ENCODE peak calls at places on chromosomes 11 and 22, in nine cellular contexts. One of them, this sample, is unnamed.
A peak's percentile ranks its signal among the peaks of the same experiment; 100 is the strongest.

GRCh38 chr11:6328321-6328720 is 8.0 kb upstream of the CAVIN3 start:
- DNase-seq in NCI-H774: no peak
- DNase-seq in SJSA1: no peak
- DNase-seq in A549: no peak
- DNase-seq in HT1080: no peak
- DNase-seq in CD4-positive, alpha-beta T cell: no peak
- DNase-seq in hippocampal formation: no peak
- DNase-seq in C1 segment of cervical spinal cord: no peak
- DNase-seq in GM19239: no peak
- DNase-seq in this sample: no peak

GRCh38 chr11:122344281-122344680 is 228.3 kb upstream of the BLID start:
- DNase-seq in SJSA1: no peak
- DNase-seq in CD4-positive, alpha-beta T cell: no peak
- DNase-seq in HT1080: peak; percentile 2
- DNase-seq in C1 segment of cervical spinal cord: no peak
- DNase-seq in GM19239: no peak
- DNase-seq in A549: no peak
- DNase-seq in NCI-H774: no peak
- DNase-seq in hippocampal formation: no peak
- DNase-seq in this sample: no peak

GRCh38 chr22:17724678-17725464 is 49.4 kb downstream of the BID start:
- DNase-seq in NCI-H774: no peak
- DNase-seq in CD4-positive, alpha-beta T cell: no peak
- DNase-seq in SJSA1: peak; percentile 18
- DNase-seq in hippocampal formation: no peak
- DNase-seq in HT1080: no peak
- DNase-seq in C1 segment of cervical spinal cord: no peak
- DNase-seq in A549: no peak
- DNase-seq in GM19239: no peak
- DNase-seq in this sample: no peak

GRCh38 chr11:124174001-124174400 is 9.1 kb upstream of the OR10D3 start:
- DNase-seq in A549: peak; percentile 58
- DNase-seq in CD4-positive, alpha-beta T cell: no peak
- DNase-seq in HT1080: peak; percentile 73
- DNase-seq in C1 segment of cervical spinal cord: no peak
- DNase-seq in SJSA1: peak; percentile 48
- DNase-seq in GM19239: no peak
- DNase-seq in NCI-H774: peak; percentile 97
- DNase-seq in hippocampal formation: no peak
- DNase-seq in this sample: no peak

GRCh38 chr11:71562120-71562519 is 3.2 kb upstream of the KRTAP5-10 start:
- DNase-seq in NCI-H774: no peak
- DNase-seq in GM19239: no peak
- DNase-seq in CD4-positive, alpha-beta T cell: no peak
- DNase-seq in hippocampal formation: no peak
- DNase-seq in SJSA1: no peak
- DNase-seq in C1 segment of cervical spinal cord: no peak
- DNase-seq in HT1080: no peak
- DNase-seq in A549: no peak
- DNase-seq in this sample: no peak

GRCh38 chr11:66070604-66071325 is 693 bp downstream of the PACS1 start:
- DNase-seq in C1 segment of cervical spinal cord: no peak
- DNase-seq in HT1080: no peak
- DNase-seq in NCI-H774: no peak
- DNase-seq in GM19239: no peak
- DNase-seq in CD4-positive, alpha-beta T cell: no peak
- DNase-seq in A549: no peak
- DNase-seq in hippocampal formation: peak; percentile 15
- DNase-seq in SJSA1: peak; percentile 50
- DNase-seq in this sample: peak; percentile 31

GRCh38 chr22:22023581-22024137 is 41.1 kb upstream of the TOP3B start:
- DNase-seq in hippocampal formation: no peak
- DNase-seq in CD4-positive, alpha-beta T cell: no peak
- DNase-seq in A549: no peak
- DNase-seq in HT1080: peak; percentile 69
- DNase-seq in NCI-H774: no peak
- DNase-seq in GM19239: no peak
- DNase-seq in C1 segment of cervical spinal cord: no peak
- DNase-seq in SJSA1: no peak
- DNase-seq in this sample: no peak

GRCh38 chr22:18070556-18071306 is 7.1 kb upstream of the PEX26 start:
- DNase-seq in HT1080: no peak
- DNase-seq in SJSA1: no peak
- DNase-seq in A549: no peak
- DNase-seq in CD4-positive, alpha-beta T cell: no peak
- DNase-seq in C1 segment of cervical spinal cord: no peak
- DNase-seq in NCI-H774: no peak
- DNase-seq in hippocampal formation: no peak
- DNase-seq in GM19239: no peak
- DNase-seq in this sample: no peak

GRCh38 chr11:122176651-122177050 is 60.6 kb upstream of the BLID start:
- DNase-seq in CD4-positive, alpha-beta T cell: no peak
- DNase-seq in C1 segment of cervical spinal cord: no peak
- DNase-seq in HT1080: no peak
- DNase-seq in GM19239: no peak
- DNase-seq in NCI-H774: no peak
- DNase-seq in hippocampal formation: no peak
- DNase-seq in A549: no peak
- DNase-seq in SJSA1: no peak
- DNase-seq in this sample: no peak

GRCh38 chr11:134753805-134754130 is 341.7 kb upstream of the B3GAT1 start:
- DNase-seq in A549: no peak
- DNase-seq in GM19239: no peak
- DNase-seq in NCI-H774: no peak
- DNase-seq in hippocampal formation: no peak
- DNase-seq in CD4-positive, alpha-beta T cell: no peak
- DNase-seq in SJSA1: no peak
- DNase-seq in C1 segment of cervical spinal cord: no peak
- DNase-seq in HT1080: no peak
- DNase-seq in this sample: no peak

GRCh38 chr22:17097701-17098100 is 12.9 kb downstream of the IL17RA start:
- DNase-seq in NCI-H774: no peak
- DNase-seq in A549: no peak
- DNase-seq in C1 segment of cervical spinal cord: no peak
- DNase-seq in HT1080: no peak
- DNase-seq in GM19239: no peak
- DNase-seq in SJSA1: no peak
- DNase-seq in hippocampal formation: no peak
- DNase-seq in CD4-positive, alpha-beta T cell: no peak
- DNase-seq in this sample: no peak

GRCh38 chr11:27838674-27839073 is 138.4 kb upstream of the BDNF start:
- DNase-seq in SJSA1: no peak
- DNase-seq in C1 segment of cervical spinal cord: no peak
- DNase-seq in NCI-H774: no peak
- DNase-seq in HT1080: no peak
- DNase-seq in CD4-positive, alpha-beta T cell: no peak
- DNase-seq in GM19239: no peak
- DNase-seq in A549: no peak
- DNase-seq in hippocampal formation: no peak
- DNase-seq in this sample: no peak

GRCh38 chr11:122317337-122317736 is 201.3 kb upstream of the BLID start:
- DNase-seq in NCI-H774: no peak
- DNase-seq in HT1080: no peak
- DNase-seq in A549: no peak
- DNase-seq in CD4-positive, alpha-beta T cell: no peak
- DNase-seq in C1 segment of cervical spinal cord: no peak
- DNase-seq in hippocampal formation: no peak
- DNase-seq in GM19239: no peak
- DNase-seq in SJSA1: no peak
- DNase-seq in this sample: no peak

GRCh38 chr22:36860017-36860416 is 789 bp upstream of the NCF4 start:
- DNase-seq in NCI-H774: no peak
- DNase-seq in HT1080: no peak
- DNase-seq in CD4-positive, alpha-beta T cell: no peak
- DNase-seq in A549: no peak
- DNase-seq in C1 segment of cervical spinal cord: no peak
- DNase-seq in GM19239: no peak
- DNase-seq in SJSA1: no peak
- DNase-seq in hippocampal formation: no peak
- DNase-seq in this sample: no peak

GRCh38 chr11:64241175-64241429 is 207 bp downstream of the FKBP2 start:
- DNase-seq in NCI-H774: no peak
- DNase-seq in HT1080: no peak
- DNase-seq in A549: peak; percentile 99
- DNase-seq in SJSA1: no peak
- DNase-seq in C1 segment of cervical spinal cord: no peak
- DNase-seq in CD4-positive, alpha-beta T cell: no peak
- DNase-seq in GM19239: peak; percentile 76
- DNase-seq in hippocampal formation: no peak
- DNase-seq in this sample: no peak

GRCh38 chr11:38274031-38274430 is 1676.0 kb upstream of the RAG2 start:
- DNase-seq in HT1080: no peak
- DNase-seq in A549: no peak
- DNase-seq in NCI-H774: no peak
- DNase-seq in GM19239: no peak
- DNase-seq in SJSA1: no peak
- DNase-seq in hippocampal formation: no peak
- DNase-seq in CD4-positive, alpha-beta T cell: no peak
- DNase-seq in C1 segment of cervical spinal cord: no peak
- DNase-seq in this sample: no peak

GRCh38 chr11:20026629-20027545 is 133.4 kb downstream of the DBX1 start:
- DNase-seq in hippocampal formation: no peak
- DNase-seq in CD4-positive, alpha-beta T cell: no peak
- DNase-seq in SJSA1: no peak
- DNase-seq in A549: no peak
- DNase-seq in HT1080: no peak
- DNase-seq in C1 segment of cervical spinal cord: no peak
- DNase-seq in GM19239: no peak
- DNase-seq in NCI-H774: peak; percentile 67
- DNase-seq in this sample: no peak

GRCh38 chr11:66291303-66291705 is 390 bp upstream of the TMEM151A start:
- DNase-seq in hippocampal formation: peak; percentile 32
- DNase-seq in C1 segment of cervical spinal cord: no peak
- DNase-seq in NCI-H774: no peak
- DNase-seq in GM19239: no peak
- DNase-seq in A549: no peak
- DNase-seq in SJSA1: no peak
- DNase-seq in CD4-positive, alpha-beta T cell: no peak
- DNase-seq in HT1080: no peak
- DNase-seq in this sample: no peak

GRCh38 chr11:14537134-14537599 is 17.0 kb upstream of the PSMA1 start:
- DNase-seq in SJSA1: peak; percentile 39
- DNase-seq in GM19239: peak; percentile 40
- DNase-seq in HT1080: peak; percentile 28
- DNase-seq in NCI-H774: peak; percentile 20
- DNase-seq in hippocampal formation: no peak
- DNase-seq in CD4-positive, alpha-beta T cell: peak; percentile 11
- DNase-seq in C1 segment of cervical spinal cord: no peak
- DNase-seq in A549: peak; percentile 44
- DNase-seq in this sample: no peak

GRCh38 chr11:59866397-59866796 is at the start of gene TCN1:
- DNase-seq in C1 segment of cervical spinal cord: no peak
- DNase-seq in HT1080: peak; percentile 73
- DNase-seq in CD4-positive, alpha-beta T cell: no peak
- DNase-seq in NCI-H774: no peak
- DNase-seq in A549: peak; percentile 56
- DNase-seq in GM19239: no peak
- DNase-seq in SJSA1: no peak
- DNase-seq in hippocampal formation: no peak
- DNase-seq in this sample: no peak